ENCODE peak calls at places on chromosome 18, in four cellular contexts. O is K562, K is HL-60, P is GM12878. I is an unnamed sample.

GRCh38 chr18:79526468-79527460 is 131.0 kb downstream of the NFATC1 start:
- DNase-seq in O (peak), K (peak), P (no peak), I (no peak)

GRCh38 chr18:11963991-11964484 is 17.3 kb upstream of the IMPA2 start:
- DNase-seq in O (peak), K (no peak), P (no peak), I (no peak)

GRCh38 chr18:33517950-33518349 is 60.1 kb upstream of the ASXL3 start:
- DNase-seq in O (no peak), K (no peak), P (no peak), I (no peak)

GRCh38 chr18:36786686-36787085 is 42.1 kb downstream of the TPGS2 start:
- DNase-seq in O (no peak), K (no peak), P (no peak), I (no peak)

GRCh38 chr18:77014538-77014937 is 118.0 kb downstream of the MBP start:
- DNase-seq in O (no peak), K (no peak), P (no peak), I (no peak)

GRCh38 chr18:56139792-56140254 is 498.6 kb downstream of the TXNL1 start:
- DNase-seq in O (no peak), K (no peak), P (no peak), I (no peak)

GRCh38 chr18:41075212-41075611 is 879.8 kb upstream of the PIK3C3 start:
- DNase-seq in O (no peak), K (no peak), P (no peak), I (no peak)

GRCh38 chr18:39675358-39675757 is 2109.8 kb upstream of the CELF4 start:
- DNase-seq in O (no peak), K (no peak), P (no peak), I (no peak)

GRCh38 chr18:79924814-79925655 is 26.4 kb downstream of the SLC66A2 start:
- DNase-seq in O (no peak), K (no peak), P (no peak), I (no peak)

GRCh38 chr18:74465775-74466174 is 8.7 kb upstream of the DIPK1C start:
- DNase-seq in O (no peak), K (no peak), P (no peak), I (no peak)

GRCh38 chr18:46134920-46135675 is 30.9 kb downstream of the HAUS1 start:
- DNase-seq in O (no peak), K (no peak), P (no peak), I (no peak)

GRCh38 chr18:5106730-5107129 is 90.3 kb downstream of the AKAIN1 start:
- DNase-seq in O (peak), K (no peak), P (no peak), I (no peak)

GRCh38 chr18:34764451-34764850 is 54.4 kb downstream of the DTNA start:
- DNase-seq in O (no peak), K (no peak), P (no peak), I (no peak)
- TF ChIP-seq POLR2AphosphoS5 in O (no peak), K (no peak), P (no peak), I (no peak)

GRCh38 chr18:23353459-23353858 is 99.6 kb upstream of the RIOK3 start:
- DNase-seq in O (no peak), K (no peak), P (peak), I (no peak)

GRCh38 chr18:23356915-23357421 is 96.1 kb upstream of the RIOK3 start:
- DNase-seq in O (no peak), K (no peak), P (no peak), I (no peak)

GRCh38 chr18:23356416-23356815 is 96.7 kb upstream of the RIOK3 start:
- DNase-seq in O (no peak), K (no peak), P (no peak), I (no peak)

GRCh38 chr18:23355206-23355605 is 97.9 kb upstream of the RIOK3 start:
- DNase-seq in O (no peak), K (no peak), P (no peak), I (no peak)

DNA sequence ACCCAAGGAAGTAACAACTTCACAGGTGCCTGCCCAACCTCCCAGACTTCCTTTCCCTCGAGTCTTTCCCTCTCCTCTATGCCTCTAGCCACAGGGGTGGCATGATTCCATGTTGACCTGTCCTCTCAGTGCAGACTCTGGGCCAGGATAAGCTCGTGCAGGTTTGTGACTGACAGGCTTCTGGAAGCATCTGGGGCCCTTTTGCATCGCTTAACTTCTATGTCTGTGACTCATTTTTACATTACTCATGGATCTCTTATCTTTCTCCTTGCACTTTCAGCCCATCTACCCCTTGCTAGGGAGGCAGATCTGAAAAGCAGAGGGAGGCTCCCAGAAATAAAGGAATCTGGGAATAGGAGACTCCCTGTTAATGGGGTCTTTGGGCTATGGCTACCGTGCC is 98.5 kb upstream of the RIOK3 start:
- DNase-seq in O (peak), K (no peak), P (no peak), I (no peak)
- TF ChIP-seq SPI1 in O (no peak), K (no peak), P (no peak), I (no peak)

GRCh38 chr18:52311331-52311730 is 28.7 kb upstream of the DCC start:
- DNase-seq in O (no peak), K (no peak), P (no peak), I (no peak)

GRCh38 chr18:52313213-52313612 is 26.8 kb upstream of the DCC start:
- DNase-seq in O (no peak), K (no peak), P (no peak), I (no peak)

GRCh38 chr18:52310651-52311050 is 29.3 kb upstream of the DCC start:
- DNase-seq in O (no peak), K (no peak), P (no peak), I (no peak)

DNA sequence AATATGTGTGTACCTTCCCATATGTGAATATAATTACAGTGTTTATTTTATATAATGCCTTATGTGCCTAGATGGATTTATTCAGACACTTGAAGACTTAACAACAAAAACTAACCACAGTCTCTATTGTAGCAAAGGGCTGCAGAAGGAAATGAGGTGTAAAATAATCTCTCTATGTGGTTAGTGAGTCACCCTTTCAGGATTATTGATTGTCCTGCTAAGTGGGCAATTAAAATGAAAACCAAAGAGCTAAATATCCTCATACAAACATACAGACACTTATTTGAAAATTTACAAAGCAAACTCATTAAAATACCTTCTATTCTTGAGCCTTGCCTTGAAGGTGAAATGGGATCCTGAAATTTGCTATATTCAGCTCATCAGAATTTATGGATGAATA is 27.7 kb upstream of the DCC start:
- DNase-seq in O (no peak), K (no peak), P (no peak), I (no peak)
- TF ChIP-seq POLR2AphosphoS5 in O (no peak), K (no peak), P (no peak), I (no peak)

DNA sequence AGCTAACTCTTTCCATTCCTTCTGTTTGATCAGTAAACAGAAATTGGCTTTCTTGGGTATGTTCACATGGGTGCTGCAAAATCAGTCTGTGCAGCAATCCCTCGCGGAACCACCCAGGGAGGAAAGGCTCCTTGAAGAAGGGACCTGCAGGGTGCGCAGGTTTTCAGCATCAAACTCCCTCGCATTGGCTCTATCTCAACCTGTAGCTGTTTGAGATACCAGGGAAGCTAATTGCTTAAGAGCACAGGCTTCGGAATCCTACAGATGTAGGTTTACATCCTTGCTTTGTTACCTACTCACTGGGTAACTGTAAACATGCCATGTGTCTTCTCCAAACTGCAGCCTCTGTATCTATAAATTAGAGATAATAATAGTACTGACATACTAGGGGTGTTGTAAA is 43.2 kb downstream of the LAMA3 start:
- DNase-seq in O (no peak), K (no peak), P (no peak), I (no peak)
- TF ChIP-seq SPI1 in O (no peak), K (no peak), P (no peak), I (no peak)

GRCh38 chr18:394997-395383 is 105.5 kb downstream of the COLEC12 start:
- DNase-seq in O (no peak), K (no peak), P (no peak), I (no peak)
- TF ChIP-seq POLR2AphosphoS5 in O (no peak), K (no peak), P (no peak), I (no peak)

I was measured in GM12891.